ENCODE peak calls at places on chromosomes 12 and 14, in five cellular contexts. G, F, A, M and I are unnamed samples.

GRCh38 chr12:113097716-113098427 is 37.7 kb downstream of the RASAL1 start:
- DNase-seq in G (no peak), F (no peak), A (no peak), M (no peak), I (no peak)

GRCh38 chr12:95182868-95183415 is 34.3 kb downstream of the FGD6 start:
- DNase-seq in G (peak), F (no peak), A (no peak), M (no peak), I (no peak)

GRCh38 chr14:100268591-100269207 is 29.8 kb downstream of the YY1 start:
- DNase-seq in G (peak), F (no peak), A (no peak), M (no peak), I (no peak)

GRCh38 chr14:103257211-103257962 is 76.7 kb upstream of the EIF5 start:
- DNase-seq in G (peak), F (no peak), A (no peak), M (no peak), I (no peak)

GRCh38 chr14:80425686-80426085 is 214.4 kb upstream of the DIO2 start:
- DNase-seq in G (peak), F (no peak), A (no peak), M (no peak), I (no peak)

GRCh38 chr12:29191267-29191889 is 42.3 kb downstream of the FAR2 start:
- DNase-seq in G (no peak), F (no peak), A (no peak), M (no peak), I (no peak)

GRCh38 chr14:46818147-46818546 is 166.6 kb upstream of the RPL10L start:
- DNase-seq in G (no peak), F (no peak), A (no peak), M (no peak), I (no peak)

GRCh38 chr14:54703082-54703481 is 136.2 kb downstream of the SAMD4A start:
- DNase-seq in G (no peak), F (no peak), A (no peak), M (no peak), I (no peak)

GRCh38 chr12:132079190-132079589 is 64.9 kb downstream of the DDX51 start:
- DNase-seq in G (no peak), F (no peak), A (no peak), M (no peak), I (no peak)

GRCh38 chr14:58667900-58668299 is 30.1 kb downstream of the DACT1 start:
- DNase-seq in G (no peak), F (no peak), A (no peak), M (no peak), I (no peak)

GRCh38 chr12:4881665-4882064 is 28.0 kb upstream of the KCNA1 start:
- DNase-seq in G (no peak), F (no peak), A (no peak), M (no peak), I (no peak)

GRCh38 chr14:60807971-60808370 is 73.4 kb downstream of the MNAT1 start:
- DNase-seq in G (peak), F (no peak), A (no peak), M (no peak), I (no peak)

GRCh38 chr14:68039593-68039992 is 220.0 kb downstream of the RAD51B start:
- DNase-seq in G (no peak), F (no peak), A (no peak), M (no peak), I (no peak)

GRCh38 chr12:75571204-75571603 is 59.8 kb upstream of the KRR1 start:
- DNase-seq in G (no peak), F (no peak), A (no peak), M (no peak), I (no peak)

GRCh38 chr14:73850940-73851339 is 691 bp upstream of the PTGR2 start:
- DNase-seq in G (no peak), F (no peak), A (no peak), M (no peak), I (no peak)

GRCh38 chr12:122880668-122881067 is 15.3 kb downstream of the VPS37B start:
- DNase-seq in G (no peak), F (no peak), A (no peak), M (no peak), I (no peak)

GRCh38 chr12:116880817-116881324 is 370 bp downstream of the HRK start:
- DNase-seq in G (no peak), F (peak), A (peak), M (no peak), I (no peak)

GRCh38 chr12:82760423-82760822 is 73.7 kb downstream of the TMTC2 start:
- DNase-seq in G (no peak), F (no peak), A (no peak), M (no peak), I (no peak)

GRCh38 chr14:67477926-67478915 is 10.3 kb downstream of the TMEM229B start:
- DNase-seq in G (no peak), F (no peak), A (no peak), M (no peak), I (no peak)

GRCh38 chr14:68146812-68147211 is 327.2 kb downstream of the RAD51B start:
- DNase-seq in G (peak), F (no peak), A (no peak), M (no peak), I (no peak)

GRCh38 chr12:85740190-85740589 is 96.0 kb downstream of the RASSF9 start:
- DNase-seq in G (no peak), F (no peak), A (no peak), M (no peak), I (no peak)

GRCh38 chr12:118188690-118189371 is 52.9 kb downstream of the PEBP1 start:
- DNase-seq in G (peak), F (no peak), A (no peak), M (no peak), I (no peak)

GRCh38 chr12:54526800-54527630 is 22.4 kb upstream of the PDE1B start:
- DNase-seq in G (peak), F (peak), A (peak), M (peak), I (peak)

GRCh38 chr12:130958557-130959140 is 4.9 kb downstream of the ADGRD1 start:
- DNase-seq in G (no peak), F (no peak), A (no peak), M (no peak), I (no peak)

GRCh38 chr12:92138626-92139025 is 7.0 kb downstream of the BTG1 start:
- DNase-seq in G (no peak), F (no peak), A (no peak), M (no peak), I (no peak)

GRCh38 chr12:110776410-110776809 is 33.7 kb upstream of the PPP1CC start:
- DNase-seq in G (no peak), F (peak), A (peak), M (no peak), I (no peak)

GRCh38 chr12:49482095-49483051 is 56.5 kb upstream of the KCNH3 start:
- DNase-seq in G (no peak), F (no peak), A (no peak), M (no peak), I (no peak)

GRCh38 chr12:64696065-64696741 is 63.0 kb downstream of the GNS start:
- DNase-seq in G (no peak), F (no peak), A (no peak), M (no peak), I (no peak)

GRCh38 chr14:99187858-99188257 is 84.1 kb downstream of the BCL11B start:
- DNase-seq in G (no peak), F (no peak), A (no peak), M (no peak), I (no peak)

GRCh38 chr14:54535126-54535525 is 25.4 kb downstream of the CGRRF1 start:
- DNase-seq in G (no peak), F (no peak), A (no peak), M (no peak), I (no peak)

GRCh38 chr12:43882578-43883178 is 46.8 kb downstream of the TMEM117 start:
- DNase-seq in G (peak), F (peak), A (peak), M (peak), I (peak)

GRCh38 chr14:47660158-47660557 is 15.2 kb downstream of the MDGA2 start:
- DNase-seq in G (no peak), F (no peak), A (no peak), M (no peak), I (no peak)

GRCh38 chr12:82176761-82177490 is 181.3 kb downstream of the CCDC59 start:
- DNase-seq in G (peak), F (no peak), A (no peak), M (no peak), I (no peak)

GRCh38 chr12:69405466-69405865 is 45.9 kb downstream of the YEATS4 start:
- DNase-seq in G (peak), F (no peak), A (no peak), M (no peak), I (no peak)

GRCh38 chr12:22684526-22685118 is 59.7 kb downstream of the ETNK1 start:
- DNase-seq in G (peak), F (peak), A (no peak), M (peak), I (peak)

GRCh38 chr14:66403183-66403582 is 83.0 kb upstream of the CCDC196 start:
- DNase-seq in G (peak), F (peak), A (no peak), M (peak), I (peak)

GRCh38 chr12:48980953-48981756 is 3.0 kb downstream of the WNT1 start:
- DNase-seq in G (no peak), F (no peak), A (no peak), M (peak), I (no peak)

DNA sequence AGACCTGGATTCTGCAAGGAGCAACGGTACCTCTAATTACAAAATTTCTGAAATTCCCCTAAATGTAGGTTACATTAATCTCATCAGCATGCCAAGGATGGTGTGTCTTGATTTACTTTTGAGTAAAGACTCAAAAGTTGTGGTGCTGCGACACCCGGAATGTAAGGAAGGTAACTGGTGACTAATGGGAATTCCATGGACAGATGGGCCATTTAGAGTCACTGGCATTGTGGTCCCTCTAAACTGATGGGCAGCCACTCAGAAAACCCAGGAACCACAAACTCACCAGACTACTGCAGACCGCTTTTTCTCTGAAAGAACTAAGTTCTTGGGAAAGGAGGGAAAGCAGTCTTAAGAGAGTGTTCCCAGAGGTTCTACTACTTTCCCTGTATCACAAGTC is 32.8 kb downstream of the GRIN2B start:
- DNase-seq in G (no peak), F (no peak), A (no peak), M (no peak), I (no peak)
- H3K4me3 ChIP-seq in G (no peak), F (no peak), A (no peak), M (no peak), I (no peak)

GRCh38 chr12:89352492-89353187 is at the start of gene DUSP6:
- DNase-seq in G (peak), F (peak), A (peak), M (peak), I (peak)

GRCh38 chr12:89350661-89351488 is 1.4 kb downstream of the DUSP6 start:
- DNase-seq in G (no peak), F (peak), A (peak), M (peak), I (no peak)

GRCh38 chr12:89350260-89350659 is 2.0 kb downstream of the DUSP6 start:
- DNase-seq in G (no peak), F (peak), A (no peak), M (no peak), I (no peak)

GRCh38 chr12:89352242-89352491 is 134 bp downstream of the DUSP6 start:
- DNase-seq in G (no peak), F (no peak), A (no peak), M (no peak), I (no peak)

DNA sequence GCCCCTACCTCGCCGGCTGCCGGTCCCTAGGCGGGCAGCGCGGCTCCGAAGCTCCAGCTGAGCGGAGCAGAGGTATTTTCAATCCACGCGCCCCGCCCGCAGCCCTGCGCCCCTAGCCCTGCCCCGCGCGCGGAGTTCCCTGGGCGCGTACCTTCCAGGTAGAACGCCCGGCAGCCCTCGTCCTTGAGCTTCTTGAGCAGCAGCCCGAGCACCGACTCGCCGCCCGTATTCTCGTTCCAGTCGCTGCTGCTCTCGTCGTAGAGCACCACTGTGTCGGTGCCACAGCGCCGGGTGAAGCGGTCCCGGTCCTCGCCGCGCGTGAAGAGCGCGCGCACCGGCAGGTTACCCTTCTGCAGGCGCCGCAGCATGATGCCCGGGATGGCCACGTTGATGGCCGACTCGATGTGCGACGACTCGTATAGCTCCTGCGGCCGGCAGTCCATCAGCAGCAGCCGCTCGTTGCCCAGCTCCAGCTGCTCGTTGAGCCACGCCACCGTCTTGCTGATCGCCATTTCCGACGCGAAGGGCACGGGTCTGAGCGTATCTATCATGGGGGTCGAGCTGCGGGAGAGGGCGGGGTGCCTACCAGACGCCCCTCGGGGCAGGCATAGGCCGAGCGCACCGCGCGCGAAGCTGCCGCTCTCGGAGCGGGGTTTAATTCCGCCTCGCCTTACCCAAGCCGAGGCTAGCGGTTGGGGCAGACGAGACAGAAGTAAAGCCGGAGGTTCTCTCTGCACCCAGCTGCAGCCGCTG is 636 bp downstream of the DUSP6 start:
- DNase-seq in G (no peak), F (peak), A (peak), M (peak), I (no peak)
- H3K4me3 ChIP-seq in G (peak), F (peak), A (peak), M (peak), I (peak)

GRCh38 chr12:80935076-80935475 is 2.7 kb downstream of the LIN7A start:
- DNase-seq in G (no peak), F (no peak), A (no peak), M (no peak), I (no peak)
- H3K4me3 ChIP-seq in G (no peak), F (no peak), A (no peak), M (no peak), I (no peak)

GRCh38 chr12:40738856-40739255 is 46.6 kb downstream of the CNTN1 start:
- DNase-seq in G (no peak), F (no peak), A (no peak), M (no peak), I (no peak)

GRCh38 chr12:40735551-40736230 is 43.5 kb downstream of the CNTN1 start:
- DNase-seq in G (no peak), F (no peak), A (no peak), M (no peak), I (no peak)

GRCh38 chr12:40730281-40730680 is 38.0 kb downstream of the CNTN1 start:
- DNase-seq in G (no peak), F (no peak), A (no peak), M (no peak), I (no peak)

GRCh38 chr12:40734283-40734682 is 42.0 kb downstream of the CNTN1 start:
- DNase-seq in G (no peak), F (no peak), A (no peak), M (no peak), I (no peak)

DNA sequence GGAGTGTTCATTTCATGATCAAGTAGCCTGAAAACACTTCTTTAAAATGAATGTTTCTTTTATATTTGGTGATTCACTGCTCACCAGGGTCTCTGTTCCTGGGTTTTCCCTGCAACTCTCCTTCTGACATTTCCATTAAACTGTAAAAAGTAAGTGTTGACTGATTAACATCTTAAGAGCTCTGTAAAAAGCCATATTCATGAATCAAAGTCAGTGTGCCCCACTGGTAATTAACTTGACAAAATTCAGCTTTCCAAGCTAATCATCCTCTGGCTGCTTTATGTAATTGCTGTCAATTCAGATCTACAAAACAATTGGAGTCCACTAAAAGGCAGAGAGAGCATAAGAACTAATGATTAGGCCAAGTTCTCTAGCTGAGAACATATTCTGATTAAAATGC is 41.6 kb downstream of the CNTN1 start:
- DNase-seq in G (no peak), F (no peak), A (no peak), M (no peak), I (no peak)
- H3K4me3 ChIP-seq in G (no peak), F (no peak), A (no peak), M (no peak), I (no peak)

GRCh38 chr12:124568431-124569374 is 1.3 kb upstream of the NCOR2 start:
- DNase-seq in G (peak), F (peak), A (peak), M (no peak), I (no peak)
- H3K4me3 ChIP-seq in G (no peak), F (no peak), A (no peak), M (no peak), I (no peak)